ENCODE peak calls at places on chromosomes 7 and 10, in eight cellular contexts. O, J, R, K, B, F, T and N are unnamed samples.
A peak's percentile ranks its signal among the peaks of the same experiment; 100 is the strongest.

GRCh38 chr10:33506838-33507661 is 172.6 kb upstream of the NRP1 start:
- DNase-seq in J (no peak), B (peak; percentile 71), F (no peak), R (no peak), O (no peak), T (no peak), K (no peak), N (peak; percentile 41)

GRCh38 chr7:12815871-12816270 is 128.4 kb downstream of the ARL4A start:
- DNase-seq in J (no peak), F (no peak), T (no peak), O (no peak), R (no peak), K (no peak), B (no peak), N (no peak)

GRCh38 chr7:156380261-156380660 is 260.3 kb upstream of the RNF32 start:
- DNase-seq in B (no peak), F (no peak), K (no peak), O (no peak), T (no peak), J (no peak), R (no peak), N (no peak)

GRCh38 chr7:141456298-141456697 is 94.9 kb upstream of the AGK start:
- DNase-seq in B (peak; percentile 4), R (peak; percentile 48), T (no peak), K (no peak), O (no peak), J (no peak), F (no peak), N (no peak)

GRCh38 chr7:123242467-123243097 is 42.8 kb upstream of the SLC13A1 start:
- DNase-seq in O (no peak), T (no peak), R (no peak), J (no peak), B (no peak), K (no peak), F (no peak), N (no peak)

GRCh38 chr7:50321678-50322077 is 17.2 kb downstream of the IKZF1 start:
- DNase-seq in T (no peak), J (no peak), B (no peak), R (no peak), K (no peak), F (no peak), O (no peak), N (no peak)

GRCh38 chr10:102641398-102641797 is 2.9 kb upstream of the TRIM8 start:
- DNase-seq in B (no peak), F (peak; percentile 8), O (peak; percentile 4), R (no peak), K (peak; percentile 26), J (no peak), T (no peak), N (no peak)

GRCh38 chr10:98815039-98815660 is 368.4 kb upstream of the HPS1 start:
- DNase-seq in B (no peak), F (no peak), T (no peak), K (no peak), O (no peak), J (no peak), R (no peak), N (no peak)

GRCh38 chr7:70098133-70098561 is 499.9 kb downstream of the AUTS2 start:
- DNase-seq in T (no peak), J (no peak), F (no peak), K (no peak), R (peak; percentile 32), B (no peak), O (no peak), N (no peak)

GRCh38 chr7:7103343-7104313 is 78.7 kb upstream of the C1GALT1 start:
- DNase-seq in R (peak; percentile 88), J (peak; percentile 46), K (peak; percentile 53), O (no peak), F (no peak), T (peak; percentile 15), B (peak; percentile 88), N (peak; percentile 47)

GRCh38 chr10:65945071-65945470 is 980.8 kb upstream of the LRRTM3 start:
- DNase-seq in F (no peak), O (no peak), T (no peak), J (no peak), B (peak; percentile 4), R (no peak), K (no peak), N (no peak)

GRCh38 chr7:98691619-98692018 is 74.5 kb downstream of the NPTX2 start:
- DNase-seq in T (no peak), R (no peak), B (no peak), J (no peak), K (no peak), O (no peak), F (no peak), N (no peak)

GRCh38 chr10:58335306-58336005 is 650 bp downstream of the UBE2D1 start:
- DNase-seq in R (peak; percentile 56), F (peak; percentile 68), O (peak; percentile 67), T (no peak), J (peak; percentile 20), K (peak; percentile 44), B (peak; percentile 32), N (peak; percentile 69)